ENCODE peak calls at places on chromosomes 12 and 14, in ten cellular contexts. T is activated T-cell treated with anti-CD3 and anti-CD28 coated beads, Interleukin-2, amount 50 U/mL, for 72 hours; A is stimulated activated CD4-positive, alpha-beta T cell treated with anti-CD3 and anti-CD28 coated beads, Interleukin-2, amount 100 ng/mL, for 24 hours; R is amniotic stem cell; G is right cardiac atrium; B is activated naive CD4-positive, alpha-beta T cell; E is lower lobe of right lung; H is germinal center; W is posterior cingulate gyrus; S is AG08396. M is an unnamed sample.

GRCh38 chr14:81219821-81220487 is 805 bp downstream of the GTF2A1 start:
- DNase-seq in T (peak; percentile 33), A (peak; percentile 48), R (no peak), G (peak; percentile 77), B (peak; percentile 9), E (peak; percentile 69), H (peak; percentile 56), W (peak; percentile 34), S (peak; percentile 55), M (peak; percentile 62)

GRCh38 chr14:24139272-24139934 is 2.0 kb downstream of the EMC9 start:
- DNase-seq in T (peak; percentile 45), A (no peak), R (no peak), G (no peak), B (no peak), E (no peak), H (no peak), W (no peak), S (no peak), M (no peak)

GRCh38 chr14:30995674-30996073 is 29.8 kb upstream of the AP4S1 start:
- DNase-seq in T (no peak), A (no peak), R (no peak), G (no peak), B (no peak), E (no peak), H (no peak), W (no peak), S (no peak), M (no peak)

GRCh38 chr12:109910969-109911348 is 10.9 kb downstream of the TCHP start:
- DNase-seq in T (peak; percentile 35), A (no peak), R (no peak), G (no peak), B (no peak), E (peak; percentile 47), H (no peak), W (no peak), S (peak; percentile 63), M (no peak)

GRCh38 chr14:83294941-83295340 is 1761.3 kb upstream of the SEL1L start:
- DNase-seq in T (no peak), A (no peak), R (no peak), G (no peak), B (no peak), E (no peak), H (no peak), W (no peak), S (no peak), M (no peak)

GRCh38 chr14:101068293-101068957 is 164.9 kb upstream of the RTL1 start:
- DNase-seq in T (no peak), A (no peak), R (no peak), G (no peak), B (no peak), E (peak; percentile 32), H (no peak), W (no peak), S (no peak), M (no peak)

GRCh38 chr12:32201996-32202395 is 95.3 kb downstream of the BICD1 start:
- DNase-seq in T (no peak), A (no peak), R (no peak), G (peak; percentile 55), B (no peak), E (no peak), H (no peak), W (no peak), S (no peak), M (no peak)

GRCh38 chr12:109625131-109625559 is 51.6 kb downstream of the MVK start:
- DNase-seq in T (no peak), A (no peak), R (no peak), G (no peak), B (no peak), E (no peak), H (no peak), W (peak; percentile 88), S (peak; percentile 70), M (no peak)

GRCh38 chr14:67636361-67636919 is 16.7 kb downstream of the ARG2 start:
- DNase-seq in T (peak; percentile 6), A (no peak), R (no peak), G (no peak), B (no peak), E (no peak), H (no peak), W (no peak), S (no peak), M (no peak)

GRCh38 chr12:65607271-65607880 is 216.9 kb upstream of the HMGA2 start:
- DNase-seq in T (no peak), A (no peak), R (no peak), G (no peak), B (no peak), E (no peak), H (no peak), W (no peak), S (no peak), M (no peak)

GRCh38 chr14:79583738-79584405 is 627.4 kb downstream of the DIO2 start:
- DNase-seq in T (no peak), A (no peak), R (peak; percentile 32), G (no peak), B (no peak), E (no peak), H (no peak), W (no peak), S (no peak), M (no peak)

GRCh38 chr14:56608682-56609081 is 29.1 kb downstream of the TMEM260 start:
- DNase-seq in T (no peak), A (no peak), R (no peak), G (no peak), B (no peak), E (no peak), H (no peak), W (no peak), S (no peak), M (no peak)